ENCODE peak calls at places on chromosomes 5 and 9, in seven cellular contexts. C is K562, S is HCT116, X is H1, Q is SK-N-SH, N is HepG2, T is GM12878. V is an unnamed sample.

GRCh38 chr5:53397845-53398244 is 82.6 kb upstream of the FST start:
- DNase-seq in N (no peak), Q (no peak), S (peak), X (no peak), T (no peak), C (no peak), V (no peak)

GRCh38 chr5:31186672-31187267 is 6.7 kb upstream of the CDH6 start:
- DNase-seq in Q (peak), X (no peak), C (peak), T (no peak), S (peak), N (peak), V (peak)

GRCh38 chr5:104372796-104373195 is 810.2 kb upstream of the NUDT12 start:
- DNase-seq in S (no peak), C (no peak), T (no peak), N (no peak), X (no peak), Q (no peak), V (no peak)

GRCh38 chr9:8766096-8766495 is 966.5 kb upstream of the DMAC1 start:
- DNase-seq in T (no peak), N (no peak), X (no peak), C (no peak), Q (no peak), S (no peak), V (no peak)

GRCh38 chr5:164422400-164422799 is 917.0 kb downstream of the MAT2B start:
- DNase-seq in N (peak), X (peak), Q (no peak), C (peak), S (no peak), T (no peak), V (peak)

GRCh38 chr9:109974143-109974917 is 194.3 kb downstream of the PALM2AKAP2 start:
- DNase-seq in S (no peak), C (no peak), Q (no peak), T (peak), X (no peak), N (no peak), V (no peak)

GRCh38 chr5:167763772-167764171 is 527.7 kb upstream of the WWC1 start:
- DNase-seq in S (no peak), N (no peak), Q (no peak), C (no peak), X (no peak), T (no peak), V (no peak)

GRCh38 chr5:144156767-144157171 is 13.7 kb downstream of the YIPF5 start:
- DNase-seq in C (no peak), S (no peak), N (no peak), Q (no peak), X (no peak), T (no peak), V (no peak)

GRCh38 chr5:10145922-10146321 is 103.8 kb downstream of the ATPSCKMT start:
- DNase-seq in Q (peak), C (no peak), N (peak), T (peak), X (no peak), S (peak), V (peak)

GRCh38 chr9:134961331-134962064 is 43.8 kb upstream of the FCN1 start:
- DNase-seq in T (no peak), C (no peak), Q (no peak), X (no peak), N (no peak), S (no peak), V (no peak)

GRCh38 chr5:149278811-149279210 is 7.2 kb downstream of the AFAP1L1 start:
- DNase-seq in S (no peak), N (no peak), C (no peak), X (no peak), T (no peak), Q (no peak), V (no peak)

GRCh38 chr5:67350600-67351315 is 154.2 kb upstream of the CD180 start:
- DNase-seq in C (no peak), T (no peak), X (no peak), S (no peak), N (no peak), Q (peak), V (no peak)

GRCh38 chr9:105835721-105836120 is 141.4 kb downstream of the TMEM38B start:
- DNase-seq in Q (no peak), T (no peak), C (no peak), N (no peak), X (no peak), S (no peak), V (no peak)

GRCh38 chr9:92738661-92739081 is 26.0 kb downstream of the BICD2 start:
- DNase-seq in S (no peak), Q (no peak), C (no peak), N (no peak), T (no peak), X (no peak), V (peak)

GRCh38 chr5:177438468-177438867 is 8.1 kb upstream of the PRR7 start:
- DNase-seq in X (no peak), C (no peak), Q (no peak), T (no peak), S (no peak), N (no peak), V (no peak)

GRCh38 chr9:69976165-69976564 is 67.5 kb upstream of the MAMDC2 start:
- DNase-seq in S (peak), N (no peak), C (no peak), T (no peak), Q (no peak), X (no peak), V (no peak)

GRCh38 chr9:88732128-88732527 is 197.2 kb downstream of the NXNL2 start:
- DNase-seq in S (no peak), C (no peak), Q (no peak), X (no peak), N (no peak), T (no peak), V (no peak)

GRCh38 chr9:79195904-79196303 is 375.9 kb upstream of the TLE4 start:
- DNase-seq in N (no peak), C (no peak), Q (no peak), X (no peak), T (no peak), S (no peak), V (no peak)

GRCh38 chr9:29390859-29391258 is 1817.6 kb upstream of the C9orf72 start:
- DNase-seq in C (no peak), Q (no peak), S (no peak), X (no peak), N (no peak), T (no peak), V (no peak)
- TF ChIP-seq JUND in C (no peak), Q (no peak), S (no peak), X (no peak), N (no peak), T (no peak), V (no peak)

DNA sequence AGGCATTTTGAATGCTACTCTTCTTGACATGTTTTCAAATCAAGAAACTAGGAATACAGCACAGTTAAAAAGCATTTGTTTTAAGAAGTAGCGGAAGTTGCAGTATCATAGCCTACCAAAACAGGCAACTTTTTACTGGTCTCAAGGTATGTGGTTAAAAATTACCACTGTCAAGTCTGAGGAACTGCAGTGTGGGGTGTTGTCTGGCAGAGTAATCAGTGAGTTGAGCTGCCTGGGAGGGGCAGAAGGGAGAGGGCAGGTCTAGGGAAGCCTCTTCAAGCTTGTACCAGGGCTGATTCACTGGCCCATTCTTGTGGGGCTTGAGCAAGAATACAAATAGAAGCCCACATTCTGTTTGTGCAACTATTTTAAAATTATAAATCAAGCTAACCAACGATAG is 42.4 kb upstream of the SV2C start:
- DNase-seq in X (no peak), N (no peak), T (no peak), S (no peak), C (no peak), Q (no peak), V (no peak)
- TF ChIP-seq JUND in X (no peak), N (no peak), T (no peak), S (no peak), C (no peak), Q (no peak), V (no peak)

GRCh38 chr9:38529317-38529716 is 91.1 kb downstream of the ANKRD18A start:
- DNase-seq in N (no peak), T (no peak), S (no peak), C (no peak), X (no peak), Q (no peak), V (no peak)
- TF ChIP-seq JUND in N (no peak), T (no peak), S (no peak), C (no peak), X (no peak), Q (no peak), V (no peak)

GRCh38 chr9:121700165-121700830 is 48.9 kb downstream of the DAB2IP start:
- DNase-seq in X (no peak), S (no peak), N (no peak), Q (peak), T (no peak), C (no peak), V (peak)

GRCh38 chr9:121696935-121697334 is 45.5 kb downstream of the DAB2IP start:
- DNase-seq in T (no peak), C (no peak), S (no peak), Q (no peak), N (no peak), X (no peak), V (no peak)

GRCh38 chr9:121699271-121700164 is 48.1 kb downstream of the DAB2IP start:
- DNase-seq in C (no peak), X (no peak), N (no peak), Q (peak), S (no peak), T (no peak), V (no peak)

GRCh38 chr9:121700831-121701419 is 49.5 kb downstream of the DAB2IP start:
- DNase-seq in T (no peak), X (no peak), Q (peak), C (no peak), S (no peak), N (no peak), V (no peak)

GRCh38 chr9:121698627-121699270 is 47.3 kb downstream of the DAB2IP start:
- DNase-seq in S (no peak), X (no peak), N (no peak), T (no peak), C (no peak), Q (peak), V (no peak)
- TF ChIP-seq JUND in S (no peak), X (no peak), N (no peak), T (no peak), C (no peak), Q (no peak), V (no peak)

GRCh38 chr9:77212801-77213200 is 35.5 kb downstream of the VPS13A start:
- DNase-seq in S (no peak), X (no peak), T (no peak), Q (no peak), C (no peak), N (no peak), V (peak)

GRCh38 chr9:77215874-77216273 is 38.5 kb downstream of the VPS13A start:
- DNase-seq in N (peak), T (no peak), Q (no peak), S (no peak), X (no peak), C (peak), V (peak)

GRCh38 chr9:77221431-77221830 is 44.1 kb downstream of the VPS13A start:
- DNase-seq in T (no peak), Q (no peak), C (no peak), X (no peak), N (no peak), S (no peak), V (no peak)

DNA sequence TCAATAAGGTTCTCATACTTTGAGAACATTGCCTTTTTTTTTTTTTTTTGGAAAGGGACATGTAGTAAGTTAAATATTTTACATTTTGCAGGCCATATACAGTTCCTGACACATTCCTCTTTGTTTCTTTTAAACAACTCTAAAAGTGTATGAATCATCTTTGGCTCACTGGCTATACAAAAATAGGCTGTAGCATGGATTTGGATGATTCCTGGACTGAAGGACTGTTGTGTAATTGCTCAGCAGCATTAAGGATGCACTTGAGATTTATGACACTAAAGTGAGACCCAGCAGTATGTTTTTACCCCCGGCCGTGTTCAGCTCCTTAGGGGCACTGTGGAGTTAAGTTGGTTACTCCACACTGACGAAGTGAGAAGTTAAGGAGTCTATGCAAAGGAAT is 41.3 kb downstream of the VPS13A start:
- DNase-seq in Q (no peak), S (no peak), N (no peak), T (no peak), X (no peak), C (no peak), V (no peak)
- TF ChIP-seq JUND in Q (peak), S (no peak), N (no peak), T (no peak), X (no peak), C (no peak), V (no peak)

GRCh38 chr9:131943397-131943796 is 136.3 kb downstream of the MED27 start:
- DNase-seq in T (no peak), X (no peak), S (no peak), N (no peak), C (no peak), Q (no peak), V (no peak)

GRCh38 chr9:131942076-131942720 is 137.5 kb downstream of the MED27 start:
- DNase-seq in C (no peak), T (no peak), Q (no peak), X (no peak), S (no peak), N (no peak), V (no peak)

GRCh38 chr9:131950487-131950886 is 129.2 kb downstream of the MED27 start:
- DNase-seq in S (no peak), Q (no peak), N (no peak), C (no peak), T (no peak), X (no peak), V (no peak)

GRCh38 chr9:131951155-131951554 is 128.5 kb downstream of the MED27 start:
- DNase-seq in Q (no peak), T (no peak), C (no peak), N (no peak), X (no peak), S (no peak), V (no peak)

DNA sequence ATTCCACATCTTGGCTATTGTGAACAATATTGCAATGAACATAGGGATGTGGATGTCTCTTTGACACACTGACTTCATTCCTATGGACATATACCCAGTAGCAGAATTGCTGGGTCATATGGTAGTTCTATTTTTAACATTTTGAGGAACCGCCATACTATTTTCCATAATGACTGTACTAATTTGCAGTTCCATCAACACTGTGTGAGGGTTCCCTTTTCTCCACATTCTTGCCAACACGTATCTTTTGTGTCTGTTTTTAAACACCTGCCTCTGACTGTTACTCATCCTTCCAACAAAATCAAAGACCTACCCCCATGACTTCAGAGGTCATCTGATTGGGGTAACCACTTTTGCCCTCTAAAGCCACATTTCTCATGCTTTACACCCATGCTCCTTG is 133.5 kb downstream of the MED27 start:
- DNase-seq in X (no peak), S (no peak), T (no peak), N (no peak), C (no peak), Q (no peak), V (no peak)
- TF ChIP-seq JUND in X (no peak), S (no peak), T (no peak), N (no peak), C (no peak), Q (no peak), V (no peak)

GRCh38 chr5:156327306-156327705 is 342 bp downstream of the SGCD start:
- DNase-seq in C (no peak), T (no peak), Q (no peak), X (no peak), S (no peak), N (no peak), V (no peak)

GRCh38 chr5:156330141-156330870 is 3.3 kb downstream of the SGCD start:
- DNase-seq in S (no peak), X (no peak), T (no peak), C (no peak), N (no peak), Q (no peak), V (no peak)

GRCh38 chr5:156328766-156329165 is 1.8 kb downstream of the SGCD start:
- DNase-seq in C (no peak), X (no peak), Q (no peak), S (no peak), T (no peak), N (no peak), V (no peak)

GRCh38 chr5:156328176-156328575 is 1.2 kb downstream of the SGCD start:
- DNase-seq in Q (no peak), T (no peak), S (no peak), N (no peak), X (no peak), C (no peak), V (no peak)

DNA sequence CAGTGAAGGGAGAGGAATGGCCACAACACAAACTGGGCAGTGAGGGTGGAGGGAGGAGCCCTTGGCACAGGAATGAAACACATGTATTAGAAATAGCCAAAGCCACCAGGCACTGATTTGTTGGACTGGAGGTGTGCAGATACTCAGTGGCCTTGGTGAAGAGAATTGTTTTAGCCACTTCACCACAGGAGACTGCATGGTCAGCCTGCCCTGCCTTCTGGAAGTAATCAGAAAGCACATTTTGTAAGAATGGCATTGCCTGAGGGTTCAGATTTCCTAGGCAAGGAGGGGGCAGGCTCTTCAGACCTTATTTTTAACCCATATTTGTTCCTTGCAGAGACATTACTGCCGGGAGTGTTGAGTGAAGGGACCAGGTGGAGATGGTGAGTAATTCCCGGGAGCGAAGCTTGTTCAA is 2.2 kb downstream of the SGCD start:
- DNase-seq in S (no peak), X (no peak), Q (no peak), T (no peak), C (no peak), N (no peak), V (no peak)
- TF ChIP-seq JUND in S (no peak), X (no peak), Q (no peak), T (no peak), C (no peak), N (no peak), V (no peak)